ENCODE peak calls at places on chromosomes 12 and 14, in ten cellular contexts. L is effector memory CD4-positive, alpha-beta T cell; B is heart left ventricle; D is IMR-90; F is OCI-LY7; H is heart right ventricle; A is PC-3; K is A549; J is ovary; P is trophoblast cell. U is an unnamed sample.

GRCh38 chr12:32021346-32021773 is 62.1 kb downstream of the RESF1 start:
- DNase-seq in L (no peak), B (no peak), D (no peak), F (no peak), H (no peak), A (no peak), K (no peak), J (no peak), P (no peak), U (no peak)

GRCh38 chr12:12992418-12993175 is 7.5 kb downstream of the HEBP1 start:
- DNase-seq in L (no peak), B (no peak), D (peak; percentile 98), F (no peak), H (peak; percentile 13), A (no peak), K (peak; percentile 24), J (peak; percentile 83), P (peak; percentile 54), U (no peak)

GRCh38 chr12:55467836-55468235 is 2.1 kb downstream of the OR6C70 start:
- DNase-seq in L (no peak), B (no peak), D (no peak), F (peak; percentile 52), H (no peak), A (no peak), K (no peak), J (no peak), P (no peak), U (no peak)

GRCh38 chr12:108857158-108857407 is 300 bp downstream of the SSH1 start:
- DNase-seq in L (no peak), B (no peak), D (no peak), F (no peak), H (no peak), A (no peak), K (no peak), J (peak; percentile 38), P (no peak), U (no peak)

GRCh38 chr12:62260733-62261683 is 804 bp downstream of the USP15 start:
- DNase-seq in L (peak; percentile 50), B (no peak), D (peak; percentile 41), F (peak; percentile 88), H (peak; percentile 17), A (peak; percentile 44), K (peak; percentile 21), J (no peak), P (peak; percentile 28), U (peak; percentile 21)

GRCh38 chr12:47870175-47870781 is 34.5 kb downstream of the VDR start:
- DNase-seq in L (no peak), B (no peak), D (no peak), F (peak; percentile 24), H (peak; percentile 65), A (peak; percentile 28), K (peak; percentile 40), J (no peak), P (peak; percentile 76), U (no peak)

GRCh38 chr12:53978477-53979356 is 4.0 kb upstream of the HOTAIR start:
- DNase-seq in L (no peak), B (no peak), D (no peak), F (no peak), H (no peak), A (peak; percentile 78), K (no peak), J (no peak), P (no peak), U (no peak)

GRCh38 chr12:18153826-18154225 is 63.8 kb upstream of the RERGL start:
- DNase-seq in L (no peak), B (no peak), D (no peak), F (no peak), H (no peak), A (no peak), K (no peak), J (no peak), P (no peak), U (no peak)

GRCh38 chr14:69269381-69269780 is 9.4 kb downstream of the GALNT16 start:
- DNase-seq in L (no peak), B (no peak), D (no peak), F (no peak), H (no peak), A (no peak), K (no peak), J (no peak), P (no peak), U (no peak)

DNA sequence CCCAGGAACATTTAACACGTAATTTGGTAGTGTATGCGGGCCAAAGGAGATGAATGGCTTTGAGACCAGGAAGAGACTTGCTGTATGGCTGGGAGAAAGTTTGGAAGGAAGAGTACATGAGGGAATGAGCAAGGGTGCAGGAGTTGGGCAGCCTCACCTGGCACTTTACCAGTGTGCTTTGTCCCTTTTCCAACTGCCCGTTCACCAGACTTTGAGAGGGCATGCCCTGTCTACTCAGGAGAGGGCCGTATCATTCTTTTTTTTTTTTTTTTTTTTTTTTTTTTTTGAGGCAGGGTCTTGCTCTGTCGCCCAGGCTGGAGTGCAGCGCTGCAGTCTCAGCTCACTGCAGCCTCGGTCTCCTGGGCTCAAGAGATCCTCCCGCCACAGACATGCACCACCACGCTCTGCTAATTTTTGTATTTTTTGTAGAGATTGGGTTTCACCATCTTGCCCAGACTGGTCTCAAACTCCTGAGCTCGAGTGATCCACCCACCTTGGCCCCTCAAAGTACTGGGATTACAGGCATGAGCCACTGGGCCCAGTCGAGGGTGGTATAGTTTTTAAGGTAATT is 6.5 kb downstream of the DYNC1H1 start:
- DNase-seq in L (no peak), B (no peak), D (no peak), F (no peak), H (no peak), A (no peak), K (no peak), J (no peak), P (no peak), U (no peak)
- H3K27ac ChIP-seq in L (no peak overlapping the region), B (no peak overlapping the region), D (peak overlapping the region; percentile 41), F (no peak overlapping the region), H (no peak overlapping the region), A (peak overlapping the region; percentile 99), K (peak overlapping the region; percentile 87), J (no peak overlapping the region), P (no peak overlapping the region), U (peak overlapping the region; percentile 96)

DNA sequence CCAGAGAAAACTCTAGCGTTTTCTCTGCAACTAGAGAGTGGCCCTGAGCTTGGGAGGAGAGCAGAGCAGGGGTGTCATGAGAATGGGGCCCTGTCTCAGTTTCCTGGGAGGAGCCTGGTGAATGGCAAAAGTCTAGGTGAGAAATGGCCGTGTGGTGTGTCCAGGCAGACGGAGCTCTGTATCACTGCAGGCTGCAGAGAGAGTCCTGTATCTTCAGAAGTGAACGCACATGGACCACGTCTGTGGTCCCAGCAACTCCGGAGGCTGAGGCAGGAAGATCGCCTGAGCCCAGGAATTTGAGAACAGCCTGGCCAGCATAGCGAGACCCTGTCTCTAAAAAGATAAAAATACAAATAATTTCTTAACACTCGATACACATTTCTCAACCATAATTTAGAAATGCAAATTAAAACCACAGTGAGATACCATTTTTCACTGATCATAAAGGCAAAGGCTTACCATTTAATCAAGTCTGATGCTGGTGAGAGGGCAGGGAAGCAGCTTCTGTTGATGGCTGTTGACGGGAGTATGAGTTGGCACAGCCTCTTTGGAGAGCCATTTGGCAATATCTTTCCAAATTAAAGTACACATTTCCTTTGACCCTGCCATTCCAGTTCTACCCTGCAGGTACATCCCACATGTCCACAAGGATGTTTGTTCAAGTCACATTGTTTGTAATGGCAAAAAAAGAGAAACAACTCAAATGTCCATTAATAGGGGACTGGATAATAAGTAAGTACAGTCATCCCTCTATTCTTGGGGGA is 51.0 kb downstream of the NFKBIA start:
- DNase-seq in L (no peak), B (no peak), D (no peak), F (no peak), H (no peak), A (peak; percentile 88), K (no peak), J (no peak), P (no peak), U (no peak)
- H3K27ac ChIP-seq in L (no peak overlapping the region), B (no peak overlapping the region), D (no peak overlapping the region), F (no peak overlapping the region), H (no peak overlapping the region), A (no peak overlapping the region), K (peak overlapping the region; percentile 49), J (no peak overlapping the region), P (no peak overlapping the region), U (peak overlapping the region; percentile 27)

GRCh38 chr12:6770600-6770999 is 1.7 kb upstream of the LAG3 start:
- DNase-seq in L (no peak), B (no peak), D (no peak), F (no peak), H (no peak), A (no peak), K (no peak), J (no peak), P (no peak), U (no peak)
- H3K27ac ChIP-seq in L (no peak overlapping the region), B (no peak overlapping the region), D (no peak overlapping the region), F (no peak overlapping the region), H (no peak overlapping the region), A (no peak overlapping the region), K (peak overlapping the region; percentile 22), J (peak overlapping the region; percentile 22), P (no peak overlapping the region), U (no peak overlapping the region)

GRCh38 chr12:124030008-124030407 is 57.0 kb downstream of the ZNF664 start:
- DNase-seq in L (no peak), B (no peak), D (no peak), F (no peak), H (no peak), A (no peak), K (no peak), J (no peak), P (peak; percentile 32), U (no peak)
- H3K27ac ChIP-seq in L (no peak overlapping the region), B (no peak overlapping the region), D (peak overlapping the region; percentile 9), F (no peak overlapping the region), H (peak overlapping the region; percentile 13), A (no peak overlapping the region), K (no peak overlapping the region), J (no peak overlapping the region), P (peak overlapping the region; percentile 67), U (no peak overlapping the region)

GRCh38 chr12:63945777-63946176 is 101.3 kb downstream of the SRGAP1 start:
- DNase-seq in L (no peak), B (no peak), D (no peak), F (no peak), H (no peak), A (no peak), K (no peak), J (no peak), P (no peak), U (no peak)

GRCh38 chr12:63941879-63942278 is 97.4 kb downstream of the SRGAP1 start:
- DNase-seq in L (no peak), B (no peak), D (no peak), F (no peak), H (no peak), A (no peak), K (no peak), J (no peak), P (no peak), U (no peak)

GRCh38 chr12:63944586-63945228 is 100.2 kb downstream of the SRGAP1 start:
- DNase-seq in L (no peak), B (no peak), D (no peak), F (no peak), H (no peak), A (no peak), K (no peak), J (no peak), P (no peak), U (no peak)

GRCh38 chr12:63942464-63943241 is 98.2 kb downstream of the SRGAP1 start:
- DNase-seq in L (no peak), B (no peak), D (no peak), F (no peak), H (no peak), A (no peak), K (no peak), J (no peak), P (no peak), U (no peak)

GRCh38 chr12:63944036-63944579 is 99.6 kb downstream of the SRGAP1 start:
- DNase-seq in L (no peak), B (no peak), D (no peak), F (no peak), H (no peak), A (no peak), K (no peak), J (no peak), P (no peak), U (no peak)
- H3K27ac ChIP-seq in L (no peak overlapping the region), B (no peak overlapping the region), D (no peak overlapping the region), F (no peak overlapping the region), H (no peak overlapping the region), A (no peak overlapping the region), K (no peak overlapping the region), J (no peak overlapping the region), P (no peak overlapping the region), U (no peak overlapping the region)